ENCODE peak calls at places on chromosomes 16 and 17, in nine cellular contexts. V, R, A, W, N, P, M, Y and G are unnamed samples. For H3K27me3, the result is how much of the 10 kb centered on the place peaks cover.

GRCh38 chr16:567362-568256 is 804 bp downstream of the NHLRC4 start:
- DNase-seq in V (no peak), R (no peak), A (no peak), W (no peak), N (no peak), P (peak), M (no peak), Y (no peak), G (no peak)

GRCh38 chr16:71425746-71426068 is 16.1 kb downstream of the TLE7 start:
- DNase-seq in V (no peak), R (no peak), A (no peak), W (no peak), N (no peak), P (no peak), M (no peak), Y (no peak), G (no peak)

GRCh38 chr17:66897141-66897540 is 62.2 kb downstream of the CACNG5 start:
- DNase-seq in V (no peak), R (no peak), A (no peak), W (no peak), N (no peak), P (no peak), M (no peak), Y (no peak), G (no peak)

GRCh38 chr17:65627108-65627507 is 65.7 kb upstream of the AXIN2 start:
- DNase-seq in V (no peak), R (no peak), A (no peak), W (no peak), N (no peak), P (no peak), M (no peak), Y (no peak), G (no peak)

GRCh38 chr17:21043296-21044232 is 753 bp upstream of the USP22 start:
- DNase-seq in V (peak), R (peak), A (peak), W (peak), N (peak), P (no peak), M (peak), Y (peak), G (peak)

GRCh38 chr17:38420518-38420917 is 7.7 kb upstream of the ARHGAP23 start:
- DNase-seq in V (no peak), R (no peak), A (no peak), W (no peak), N (no peak), P (peak), M (no peak), Y (no peak), G (no peak)

GRCh38 chr17:82301916-82302497 is 15.4 kb downstream of the CD7 start:
- DNase-seq in V (no peak), R (no peak), A (no peak), W (peak), N (no peak), P (peak), M (no peak), Y (no peak), G (no peak)

GRCh38 chr17:79707931-79708891 is 22.5 kb upstream of the ENPP7 start:
- DNase-seq in V (peak), R (peak), A (peak), W (peak), N (peak), P (peak), M (peak), Y (peak), G (no peak)

GRCh38 chr17:28955408-28955807 is 4.1 kb upstream of the PHF12 start:
- DNase-seq in V (peak), R (no peak), A (no peak), W (no peak), N (no peak), P (peak), M (no peak), Y (no peak), G (no peak)

GRCh38 chr17:58400826-58401225 is 16.5 kb downstream of the RNF43 start:
- DNase-seq in V (no peak), R (no peak), A (no peak), W (no peak), N (no peak), P (no peak), M (no peak), Y (no peak), G (no peak)

GRCh38 chr17:2214887-2215615 is 88.5 kb downstream of the SMG6 start:
- DNase-seq in V (peak), R (peak), A (no peak), W (no peak), N (peak), P (no peak), M (no peak), Y (no peak), G (peak)

GRCh38 chr16:85733839-85734170 is 17.1 kb downstream of the C16orf74 start:
- DNase-seq in V (no peak), R (peak), A (no peak), W (no peak), N (no peak), P (peak), M (peak), Y (no peak), G (no peak)

GRCh38 chr17:82113941-82114340 is 15.9 kb upstream of the FASN start:
- DNase-seq in V (no peak), R (no peak), A (no peak), W (no peak), N (no peak), P (no peak), M (peak), Y (no peak), G (no peak)

GRCh38 chr17:2937331-2938003 is 125.9 kb downstream of the OR1D5 start:
- DNase-seq in V (no peak), R (peak), A (no peak), W (no peak), N (no peak), P (no peak), M (no peak), Y (no peak), G (no peak)

GRCh38 chr17:38606646-38607611 is 1.2 kb upstream of the SRCIN1 start:
- DNase-seq in V (no peak), R (no peak), A (no peak), W (no peak), N (no peak), P (peak), M (peak), Y (no peak), G (no peak)

GRCh38 chr16:55042556-55043432 is 112.1 kb downstream of the IRX5 start:
- DNase-seq in V (no peak), R (no peak), A (no peak), W (no peak), N (no peak), P (no peak), M (peak), Y (no peak), G (no peak)

GRCh38 chr17:3886776-3887175 is 6.1 kb downstream of the CAMKK1 start:
- DNase-seq in V (no peak), R (no peak), A (peak), W (no peak), N (no peak), P (no peak), M (no peak), Y (no peak), G (peak)

GRCh38 chr17:62807812-62808575 is at the start of gene MARCHF10:
- DNase-seq in V (peak), R (no peak), A (peak), W (no peak), N (no peak), P (peak), M (peak), Y (peak), G (no peak)

GRCh38 chr17:71922439-71922838 is 198.4 kb upstream of the SOX9 start:
- DNase-seq in V (no peak), R (no peak), A (no peak), W (no peak), N (no peak), P (peak), M (no peak), Y (no peak), G (no peak)

GRCh38 chr17:396788-397187 is 44.2 kb upstream of the RPH3AL start:
- DNase-seq in V (no peak), R (no peak), A (no peak), W (no peak), N (no peak), P (no peak), M (no peak), Y (no peak), G (no peak)

GRCh38 chr16:9976641-9977040 is 205.6 kb downstream of the GRIN2A start:
- DNase-seq in V (no peak), R (no peak), A (no peak), W (no peak), N (no peak), P (no peak), M (no peak), Y (no peak), G (no peak)

GRCh38 chr16:12600116-12600515 is 203.6 kb downstream of the CPPED1 start:
- DNase-seq in V (no peak), R (no peak), A (no peak), W (no peak), N (no peak), P (no peak), M (peak), Y (no peak), G (peak)

GRCh38 chr16:72216767-72217166 is 44.8 kb upstream of the PMFBP1 start:
- DNase-seq in V (no peak), R (no peak), A (no peak), W (no peak), N (no peak), P (no peak), M (no peak), Y (no peak), G (no peak)

GRCh38 chr17:2379489-2380224 is 21.2 kb downstream of the MNT start:
- DNase-seq in V (no peak), R (no peak), A (no peak), W (no peak), N (no peak), P (no peak), M (no peak), Y (no peak), G (no peak)

GRCh38 chr17:57948555-57949420 is 6.4 kb downstream of the CUEDC1 start:
- DNase-seq in V (no peak), R (peak), A (peak), W (no peak), N (peak), P (no peak), M (no peak), Y (no peak), G (no peak)

GRCh38 chr17:28033972-28034714 is 8.3 kb upstream of the NLK start:
- DNase-seq in V (no peak), R (peak), A (peak), W (no peak), N (peak), P (no peak), M (no peak), Y (no peak), G (no peak)

GRCh38 chr17:72702136-72702735 is 390.3 kb downstream of the SLC39A11 start:
- DNase-seq in V (no peak), R (no peak), A (no peak), W (no peak), N (peak), P (no peak), M (no peak), Y (no peak), G (no peak)

GRCh38 chr16:71754108-71754507 is 29.6 kb upstream of the PHLPP2 start:
- DNase-seq in V (no peak), R (no peak), A (no peak), W (no peak), N (no peak), P (no peak), M (no peak), Y (no peak), G (no peak)

GRCh38 chr16:13684819-13685218 is 235.1 kb upstream of the ERCC4 start:
- DNase-seq in V (no peak), R (no peak), A (no peak), W (no peak), N (no peak), P (no peak), M (no peak), Y (no peak), G (no peak)

GRCh38 chr17:81391268-81391963 is 3.8 kb upstream of the BAHCC1 start:
- DNase-seq in V (peak), R (no peak), A (no peak), W (no peak), N (no peak), P (no peak), M (no peak), Y (no peak), G (no peak)

GRCh38 chr16:85901760-85902365 is 2.9 kb downstream of the IRF8 start:
- DNase-seq in V (no peak), R (no peak), A (no peak), W (no peak), N (no peak), P (peak), M (no peak), Y (no peak), G (no peak)

GRCh38 chr16:86343111-86343642 is 167.2 kb upstream of the FOXF1 start:
- DNase-seq in V (no peak), R (peak), A (peak), W (no peak), N (peak), P (peak), M (no peak), Y (no peak), G (peak)

GRCh38 chr16:80065565-80065964 is 465.0 kb upstream of the MAF start:
- DNase-seq in V (no peak), R (no peak), A (no peak), W (no peak), N (no peak), P (no peak), M (no peak), Y (no peak), G (no peak)

GRCh38 chr17:76961869-76962268 is 93.7 kb downstream of the MGAT5B start:
- DNase-seq in V (no peak), R (no peak), A (no peak), W (no peak), N (no peak), P (no peak), M (peak), Y (no peak), G (no peak)
- H3K27me3 ChIP-seq in V (under half), R (under half), A (under half), W (under half), N (under half), P (under half), M (under half), Y (under half), G (under half)

DNA sequence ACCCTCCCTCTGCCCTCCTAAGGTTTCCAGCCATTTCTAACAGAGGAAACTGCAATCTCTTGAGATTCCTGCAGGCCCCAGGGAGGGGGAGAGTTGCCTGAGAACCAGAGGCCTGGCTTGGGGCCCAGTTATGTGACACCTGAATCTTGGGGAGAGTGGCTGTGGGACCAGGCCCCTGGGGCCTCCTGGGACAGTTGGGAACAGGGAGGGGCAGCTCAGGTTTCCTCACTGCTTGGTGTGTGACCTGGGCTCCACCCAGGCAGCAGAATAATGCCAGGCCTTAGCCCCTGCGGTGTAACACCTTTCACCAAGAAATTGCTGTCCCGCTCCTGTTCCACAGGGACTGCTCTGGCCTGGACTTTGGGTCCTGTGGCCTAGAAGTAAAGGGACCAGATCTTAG is 44.3 kb upstream of the CRHR1 start:
- DNase-seq in V (no peak), R (no peak), A (no peak), W (no peak), N (no peak), P (no peak), M (no peak), Y (no peak), G (no peak)
- H3K27me3 ChIP-seq in V (under half), R (under half), A (under half), W (under half), N (half or more), P (under half), M (under half), Y (under half), G (under half)

GRCh38 chr17:48731355-48731754 is 2.8 kb upstream of the HOXB13 start:
- DNase-seq in V (no peak), R (no peak), A (no peak), W (no peak), N (no peak), P (no peak), M (no peak), Y (no peak), G (no peak)
- H3K27me3 ChIP-seq in V (under half), R (half or more), A (half or more), W (half or more), N (half or more), P (half or more), M (half or more), Y (half or more), G (under half)

GRCh38 chr16:19415461-19415860 is 2.2 kb upstream of the TMC5 start:
- DNase-seq in V (no peak), R (no peak), A (no peak), W (no peak), N (no peak), P (no peak), M (no peak), Y (no peak), G (no peak)

GRCh38 chr16:19410435-19411153 is 7.1 kb upstream of the TMC5 start:
- DNase-seq in V (no peak), R (no peak), A (no peak), W (no peak), N (no peak), P (peak), M (peak), Y (no peak), G (no peak)

GRCh38 chr16:19406891-19407491 is 10.7 kb upstream of the TMC5 start:
- DNase-seq in V (no peak), R (no peak), A (no peak), W (no peak), N (no peak), P (no peak), M (no peak), Y (no peak), G (no peak)

GRCh38 chr16:19415918-19416317 is 1.8 kb upstream of the TMC5 start:
- DNase-seq in V (no peak), R (no peak), A (no peak), W (no peak), N (no peak), P (no peak), M (no peak), Y (no peak), G (no peak)

DNA sequence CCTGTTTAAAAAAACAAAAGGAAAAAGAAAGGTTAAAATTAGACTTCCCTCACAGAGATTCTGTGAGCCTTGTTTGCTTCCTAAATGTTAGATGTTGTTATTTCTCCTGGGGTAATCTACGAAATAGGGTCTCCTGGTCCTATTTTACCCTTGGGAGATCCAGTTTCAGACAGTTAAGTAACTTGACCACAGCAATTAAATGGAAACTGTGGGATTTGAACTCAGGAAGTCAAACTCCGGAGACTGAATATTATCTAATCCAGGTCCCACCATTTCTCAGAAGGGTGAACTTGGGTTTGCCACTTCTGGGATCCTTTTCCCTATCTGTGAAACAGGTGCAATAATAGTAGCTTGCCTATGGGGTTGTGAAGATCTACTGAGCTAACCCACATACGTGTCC is 6.4 kb upstream of the TMC5 start:
- DNase-seq in V (no peak), R (no peak), A (no peak), W (no peak), N (no peak), P (no peak), M (no peak), Y (no peak), G (no peak)
- H3K27me3 ChIP-seq in V (under half), R (under half), A (under half), W (under half), N (under half), P (under half), M (under half), Y (under half), G (under half)

GRCh38 chr17:47855737-47856136 is 4.8 kb upstream of the SP6 start:
- DNase-seq in V (no peak), R (peak), A (no peak), W (no peak), N (no peak), P (no peak), M (no peak), Y (no peak), G (no peak)
- H3K27me3 ChIP-seq in V (under half), R (under half), A (under half), W (under half), N (half or more), P (half or more), M (under half), Y (under half), G (under half)

GRCh38 chr16:77434022-77434364 is 841 bp downstream of the ADAMTS18 start:
- DNase-seq in V (no peak), R (no peak), A (no peak), W (no peak), N (no peak), P (no peak), M (no peak), Y (no peak), G (no peak)

GRCh38 chr16:77433146-77433545 is 1.7 kb downstream of the ADAMTS18 start:
- DNase-seq in V (no peak), R (no peak), A (no peak), W (no peak), N (no peak), P (no peak), M (no peak), Y (no peak), G (no peak)

GRCh38 chr16:77431131-77431670 is 3.6 kb downstream of the ADAMTS18 start:
- DNase-seq in V (no peak), R (peak), A (no peak), W (no peak), N (no peak), P (no peak), M (no peak), Y (no peak), G (no peak)

GRCh38 chr16:77432264-77432663 is 2.6 kb downstream of the ADAMTS18 start:
- DNase-seq in V (no peak), R (no peak), A (no peak), W (no peak), N (no peak), P (no peak), M (no peak), Y (no peak), G (no peak)

GRCh38 chr16:77430360-77430759 is 4.5 kb downstream of the ADAMTS18 start:
- DNase-seq in V (no peak), R (no peak), A (no peak), W (no peak), N (no peak), P (no peak), M (no peak), Y (no peak), G (no peak)
- H3K27me3 ChIP-seq in V (under half), R (under half), A (under half), W (under half), N (under half), P (under half), M (under half), Y (under half), G (under half)

GRCh38 chr17:49994085-49995054 is 654 bp downstream of the DLX3 start:
- DNase-seq in V (no peak), R (peak), A (no peak), W (no peak), N (no peak), P (peak), M (peak), Y (peak), G (no peak)

GRCh38 chr17:49991409-49991808 is 3.6 kb downstream of the DLX3 start:
- DNase-seq in V (no peak), R (no peak), A (no peak), W (no peak), N (no peak), P (peak), M (peak), Y (no peak), G (no peak)

GRCh38 chr17:49993423-49994037 is 1.5 kb downstream of the DLX3 start:
- DNase-seq in V (peak), R (no peak), A (no peak), W (no peak), N (no peak), P (peak), M (peak), Y (peak), G (no peak)

GRCh38 chr17:49992191-49992932 is 2.7 kb downstream of the DLX3 start:
- DNase-seq in V (no peak), R (no peak), A (no peak), W (no peak), N (no peak), P (peak), M (peak), Y (no peak), G (no peak)

GRCh38 chr17:49992933-49993422 is 2.0 kb downstream of the DLX3 start:
- DNase-seq in V (no peak), R (no peak), A (no peak), W (no peak), N (no peak), P (no peak), M (no peak), Y (no peak), G (no peak)
- H3K27me3 ChIP-seq in V (under half), R (half or more), A (under half), W (under half), N (half or more), P (half or more), M (half or more), Y (under half), G (under half)

GRCh38 chr16:31273676-31274075 is 13.9 kb downstream of the ITGAM start:
- DNase-seq in V (no peak), R (no peak), A (no peak), W (no peak), N (no peak), P (no peak), M (peak), Y (no peak), G (no peak)
- H3K27me3 ChIP-seq in V (under half), R (under half), A (under half), W (under half), N (under half), P (under half), M (under half), Y (half or more), G (under half)